ENCODE peak calls at places on chromosomes 7 and 10, in ten cellular contexts. Z is kidney, H is left ventricle myocardium inferior, N is sigmoid colon, Q is uterus, X is fibroblast of lung, W is testis, L is adrenal gland, M is Peyer's patch, O is aorta. Y is an unnamed sample. For H3K4me1 and H3K9me3, the result is how much of the 10 kb centered on the place peaks cover.

GRCh38 chr10:126528320-126528835 is 140.1 kb upstream of the ADAM12 start:
- DNase-seq in Z (no peak), H (no peak), N (no peak), Q (no peak), X (no peak), W (no peak), L (no peak), M (no peak), O (no peak), Y (no peak)

GRCh38 chr10:92839191-92840085 is 8.9 kb upstream of the EXOC6 start:
- DNase-seq in Z (peak), H (peak), N (no peak), Q (peak), X (peak), W (peak), L (peak), M (peak), O (peak), Y (peak)

GRCh38 chr7:74063223-74063641 is 20.4 kb upstream of the LIMK1 start:
- DNase-seq in Z (peak), H (no peak), N (no peak), Q (no peak), X (no peak), W (no peak), L (no peak), M (peak), O (peak), Y (no peak)

GRCh38 chr10:92405006-92405924 is 114.3 kb downstream of the MARCHF5 start:
- DNase-seq in Z (no peak), H (no peak), N (no peak), Q (no peak), X (no peak), W (no peak), L (no peak), M (no peak), O (no peak), Y (no peak)

GRCh38 chr10:62992145-62992721 is 140.9 kb upstream of the NRBF2 start:
- DNase-seq in Z (no peak), H (no peak), N (no peak), Q (no peak), X (peak), W (no peak), L (no peak), M (no peak), O (no peak), Y (no peak)

GRCh38 chr7:43038229-43038628 is 74.2 kb upstream of the HECW1 start:
- DNase-seq in Z (no peak), H (no peak), N (no peak), Q (no peak), X (peak), W (no peak), L (no peak), M (no peak), O (no peak), Y (no peak)

GRCh38 chr10:32000937-32001336 is 55.3 kb downstream of the KIF5B start:
- DNase-seq in Z (no peak), H (no peak), N (no peak), Q (no peak), X (no peak), W (no peak), L (no peak), M (no peak), O (no peak), Y (no peak)

GRCh38 chr7:55526329-55526728 is 46.0 kb downstream of the VOPP1 start:
- DNase-seq in Z (no peak), H (no peak), N (no peak), Q (no peak), X (no peak), W (peak), L (no peak), M (no peak), O (no peak), Y (no peak)

GRCh38 chr7:28272461-28272877 is 91.9 kb upstream of the JAZF1 start:
- DNase-seq in Z (no peak), H (peak), N (peak), Q (peak), X (peak), W (peak), L (peak), M (peak), O (no peak), Y (no peak)

GRCh38 chr10:3389093-3389492 is 216.5 kb upstream of the PITRM1 start:
- DNase-seq in Z (peak), H (no peak), N (no peak), Q (no peak), X (no peak), W (no peak), L (no peak), M (no peak), O (no peak), Y (no peak)

GRCh38 chr7:35249537-35249907 is 4.4 kb downstream of the TBX20 start:
- DNase-seq in Z (no peak), H (peak), N (no peak), Q (no peak), X (no peak), W (no peak), L (no peak), M (no peak), O (no peak), Y (no peak)

GRCh38 chr7:45714521-45714820 is 140.3 kb downstream of the ADCY1 start:
- DNase-seq in Z (no peak), H (no peak), N (no peak), Q (no peak), X (no peak), W (no peak), L (no peak), M (no peak), O (no peak), Y (no peak)

GRCh38 chr7:69893915-69894314 is 295.6 kb downstream of the AUTS2 start:
- DNase-seq in Z (no peak), H (no peak), N (no peak), Q (no peak), X (peak), W (peak), L (no peak), M (no peak), O (no peak), Y (no peak)

GRCh38 chr10:124323145-124323725 is 95.5 kb downstream of the OAT start:
- DNase-seq in Z (no peak), H (no peak), N (peak), Q (no peak), X (peak), W (no peak), L (peak), M (no peak), O (no peak), Y (no peak)

GRCh38 chr7:142587578-142588191 is 161.6 kb upstream of the PRSS1 start:
- DNase-seq in Z (no peak), H (no peak), N (no peak), Q (no peak), X (peak), W (peak), L (no peak), M (no peak), O (no peak), Y (no peak)

GRCh38 chr10:71486465-71487114 is 89.9 kb downstream of the CDH23 start:
- DNase-seq in Z (no peak), H (peak), N (no peak), Q (no peak), X (peak), W (peak), L (peak), M (peak), O (no peak), Y (peak)

GRCh38 chr7:101891936-101892640 is 74.7 kb downstream of the CUX1 start:
- DNase-seq in Z (no peak), H (no peak), N (no peak), Q (no peak), X (peak), W (no peak), L (no peak), M (no peak), O (no peak), Y (no peak)

GRCh38 chr7:51357821-51358220 is 41.2 kb upstream of the COBL start:
- DNase-seq in Z (no peak), H (no peak), N (no peak), Q (no peak), X (no peak), W (no peak), L (no peak), M (no peak), O (no peak), Y (no peak)

GRCh38 chr10:20363666-20364065 is 533.4 kb downstream of the NEBL start:
- DNase-seq in Z (no peak), H (no peak), N (no peak), Q (no peak), X (no peak), W (no peak), L (no peak), M (no peak), O (no peak), Y (no peak)

GRCh38 chr10:46031648-46032532 is 1.5 kb upstream of the NCOA4 start:
- DNase-seq in Z (no peak), H (no peak), N (no peak), Q (no peak), X (no peak), W (no peak), L (no peak), M (no peak), O (no peak), Y (no peak)

GRCh38 chr10:117980216-117980615 is 66.5 kb downstream of the RAB11FIP2 start:
- DNase-seq in Z (no peak), H (no peak), N (no peak), Q (no peak), X (peak), W (no peak), L (no peak), M (no peak), O (no peak), Y (no peak)

GRCh38 chr7:24576171-24577052 is 3.2 kb downstream of the PALS2 start:
- DNase-seq in Z (no peak), H (no peak), N (no peak), Q (no peak), X (peak), W (peak), L (no peak), M (no peak), O (no peak), Y (no peak)

GRCh38 chr10:18400201-18400910 is 251.0 kb downstream of the NSUN6 start:
- DNase-seq in Z (no peak), H (no peak), N (no peak), Q (no peak), X (peak), W (no peak), L (peak), M (peak), O (no peak), Y (no peak)

GRCh38 chr10:126732308-126732707 is 61.8 kb upstream of the C10orf90 start:
- DNase-seq in Z (no peak), H (no peak), N (no peak), Q (no peak), X (no peak), W (no peak), L (no peak), M (no peak), O (no peak), Y (no peak)

GRCh38 chr10:7354330-7355047 is 56.3 kb downstream of the SFMBT2 start:
- DNase-seq in Z (no peak), H (no peak), N (no peak), Q (no peak), X (peak), W (no peak), L (no peak), M (no peak), O (no peak), Y (no peak)

GRCh38 chr7:16770657-16771329 is 17.2 kb downstream of the TSPAN13 start:
- DNase-seq in Z (no peak), H (no peak), N (no peak), Q (no peak), X (no peak), W (no peak), L (no peak), M (no peak), O (no peak), Y (no peak)

GRCh38 chr10:28036587-28036986 is 37.7 kb upstream of the ODAD2 start:
- DNase-seq in Z (no peak), H (no peak), N (no peak), Q (no peak), X (peak), W (no peak), L (no peak), M (no peak), O (no peak), Y (no peak)

GRCh38 chr7:33744293-33744692 is 161.0 kb upstream of the BMPER start:
- DNase-seq in Z (no peak), H (no peak), N (no peak), Q (no peak), X (peak), W (peak), L (no peak), M (no peak), O (no peak), Y (no peak)

GRCh38 chr10:51895209-51895608 is 195.8 kb upstream of the CSTF2T start:
- DNase-seq in Z (peak), H (peak), N (peak), Q (peak), X (peak), W (peak), L (peak), M (no peak), O (peak), Y (no peak)

DNA sequence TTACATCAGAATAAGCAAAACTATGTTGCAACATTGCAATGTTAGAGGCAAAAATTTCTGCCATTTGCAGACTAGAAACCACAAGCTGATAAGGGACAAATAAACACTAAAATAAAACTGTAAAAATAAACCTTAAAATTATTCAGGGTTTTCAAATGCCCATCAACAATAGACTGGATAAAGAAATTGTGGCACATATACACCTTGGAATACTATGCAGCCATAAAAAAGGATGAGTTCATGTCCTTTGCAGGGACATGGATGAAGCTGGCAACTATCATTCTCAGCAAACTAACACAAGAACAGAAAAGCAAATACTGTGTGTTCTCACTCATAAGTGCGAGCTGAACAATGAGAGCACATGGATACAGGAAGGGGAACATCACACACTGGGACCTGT is 385.0 kb downstream of the PHF14 start:
- DNase-seq in Z (no peak), H (no peak), N (no peak), Q (no peak), X (no peak), W (no peak), L (no peak), M (no peak), O (no peak), Y (no peak)
- H3K4me1 ChIP-seq in Z (under half), H (under half), N (under half), Q (under half), X (under half), W (under half), L (under half), M (under half), O (under half), Y (under half)

GRCh38 chr10:88546462-88546861 is 36.7 kb downstream of the RNLS start:
- DNase-seq in Z (no peak), H (no peak), N (no peak), Q (no peak), X (no peak), W (no peak), L (no peak), M (no peak), O (no peak), Y (no peak)

GRCh38 chr10:88541116-88541626 is 41.9 kb downstream of the RNLS start:
- DNase-seq in Z (no peak), H (no peak), N (no peak), Q (no peak), X (peak), W (no peak), L (no peak), M (no peak), O (no peak), Y (no peak)

GRCh38 chr10:88542522-88542921 is 40.6 kb downstream of the RNLS start:
- DNase-seq in Z (peak), H (no peak), N (no peak), Q (peak), X (no peak), W (peak), L (peak), M (no peak), O (no peak), Y (no peak)

GRCh38 chr10:88545359-88545758 is 37.8 kb downstream of the RNLS start:
- DNase-seq in Z (no peak), H (no peak), N (no peak), Q (no peak), X (no peak), W (no peak), L (no peak), M (no peak), O (no peak), Y (no peak)

DNA sequence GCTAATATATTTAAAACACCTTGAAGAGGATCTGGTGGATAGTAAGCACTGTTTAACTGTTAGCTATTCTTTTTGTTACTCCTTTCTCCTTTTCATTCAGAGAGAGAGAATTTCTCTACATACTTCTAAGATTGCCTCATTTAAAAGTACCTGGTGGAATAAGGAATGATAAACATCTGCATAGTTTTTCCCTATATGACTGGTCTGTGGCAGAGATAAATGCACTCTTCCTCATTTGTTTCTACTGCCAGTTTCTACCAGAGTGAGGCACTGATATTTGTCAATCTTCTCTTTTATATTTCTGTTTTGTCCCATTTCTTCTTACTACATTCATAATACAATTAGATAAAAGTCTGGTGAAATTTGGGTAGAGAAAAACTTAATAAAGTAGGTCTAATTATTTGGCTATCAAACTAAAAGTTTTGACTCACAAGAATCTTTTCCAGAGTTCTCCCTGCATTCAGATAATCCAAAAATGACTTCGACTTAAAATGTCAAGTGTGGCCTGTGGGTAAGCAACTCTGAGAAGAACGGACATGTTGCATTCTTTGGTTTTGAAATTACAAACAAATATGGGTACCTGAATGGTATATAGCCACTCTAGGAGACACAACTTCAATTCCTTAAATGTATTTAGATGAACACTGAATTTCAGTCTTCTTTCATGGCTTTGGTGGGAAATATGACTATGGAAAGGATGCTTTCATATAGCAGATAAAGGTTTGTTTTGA is 38.8 kb downstream of the RNLS start:
- DNase-seq in Z (no peak), H (no peak), N (no peak), Q (no peak), X (no peak), W (no peak), L (no peak), M (no peak), O (no peak), Y (no peak)
- H3K9me3 ChIP-seq in Z (under half), H (under half), N (under half), Q (under half), X (under half), W (under half), L (under half), M (under half), O (under half), Y (under half)

GRCh38 chr10:61757525-61758397 is 95.0 kb downstream of the CABCOCO1 start:
- DNase-seq in Z (no peak), H (no peak), N (no peak), Q (no peak), X (peak), W (no peak), L (no peak), M (peak), O (no peak), Y (no peak)

GRCh38 chr10:61758440-61758839 is 95.7 kb downstream of the CABCOCO1 start:
- DNase-seq in Z (no peak), H (no peak), N (no peak), Q (no peak), X (peak), W (no peak), L (no peak), M (no peak), O (no peak), Y (no peak)

GRCh38 chr10:61759751-61760150 is 97.0 kb downstream of the CABCOCO1 start:
- DNase-seq in Z (no peak), H (no peak), N (no peak), Q (no peak), X (no peak), W (no peak), L (no peak), M (no peak), O (no peak), Y (no peak)

GRCh38 chr10:61754553-61755540 is 92.1 kb downstream of the CABCOCO1 start:
- DNase-seq in Z (no peak), H (no peak), N (no peak), Q (no peak), X (no peak), W (no peak), L (no peak), M (no peak), O (no peak), Y (no peak)

DNA sequence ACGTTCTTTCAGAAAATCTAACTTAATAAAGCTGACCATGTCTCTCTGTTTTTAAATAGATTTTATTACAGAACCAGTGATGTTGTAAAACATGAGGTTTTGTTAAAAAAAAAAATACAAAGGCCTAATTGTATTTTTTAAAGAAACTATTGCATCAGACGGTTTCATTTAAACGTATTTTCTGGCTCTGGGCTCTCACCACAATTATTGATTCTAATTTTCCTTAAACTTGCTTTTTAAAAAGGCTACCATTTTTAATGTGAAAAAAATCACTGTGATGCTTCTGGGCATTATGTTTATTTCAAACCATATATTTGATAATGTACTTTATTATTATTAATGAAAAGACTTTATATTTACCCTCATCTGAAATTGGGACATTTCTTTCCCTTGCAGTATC is 94.3 kb downstream of the CABCOCO1 start:
- DNase-seq in Z (no peak), H (no peak), N (no peak), Q (no peak), X (no peak), W (no peak), L (no peak), M (no peak), O (no peak), Y (no peak)
- H3K4me1 ChIP-seq in Z (under half), H (under half), N (under half), Q (under half), X (under half), W (under half), L (under half), M (under half), O (under half), Y (under half)

DNA sequence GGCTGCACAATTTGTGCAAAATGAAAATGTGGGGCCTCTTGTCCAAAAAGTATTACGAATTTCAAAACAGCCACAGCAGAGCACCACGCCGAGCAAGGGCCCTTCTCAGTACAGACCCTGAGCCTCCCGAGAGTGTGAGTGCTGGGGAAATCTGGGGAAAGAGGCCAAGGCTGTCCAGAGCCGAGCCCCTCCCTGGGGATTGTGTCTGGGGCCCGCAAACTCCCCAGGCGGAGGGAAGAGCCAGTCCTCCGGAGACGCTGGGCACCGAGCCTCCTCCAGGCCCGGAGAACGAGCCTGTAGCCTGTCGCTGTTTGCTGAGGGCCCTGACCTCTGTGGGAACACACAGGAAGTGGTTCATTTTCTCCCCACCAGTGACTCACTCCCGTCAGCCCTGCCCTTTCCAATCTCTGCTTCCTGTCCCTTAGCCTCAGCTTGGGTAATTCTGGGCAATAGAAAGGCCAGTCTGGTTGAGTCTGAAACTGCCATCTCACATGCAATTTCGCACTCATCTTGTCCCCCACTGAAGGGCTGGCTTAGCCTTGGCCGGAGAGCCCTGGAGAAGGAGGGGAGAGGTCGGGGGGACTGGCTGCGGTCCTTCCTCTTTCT is 19.5 kb upstream of the GNA12 start:
- DNase-seq in Z (peak), H (peak), N (peak), Q (peak), X (peak), W (peak), L (peak), M (no peak), O (peak), Y (peak)
- H3K9me3 ChIP-seq in Z (under half), H (under half), N (under half), Q (under half), X (under half), W (under half), L (under half), M (under half), O (under half), Y (under half)

GRCh38 chr7:139121-139520 is 53.2 kb upstream of the FAM20C start:
- DNase-seq in Z (no peak), H (peak), N (no peak), Q (no peak), X (no peak), W (no peak), L (no peak), M (no peak), O (no peak), Y (no peak)
- H3K4me1 ChIP-seq in Z (under half), H (under half), N (under half), Q (under half), X (under half), W (under half), L (under half), M (under half), O (under half), Y (under half)

GRCh38 chr7:157560258-157560654 is 223.5 kb downstream of the DNAJB6 start:
- DNase-seq in Z (peak), H (no peak), N (peak), Q (no peak), X (no peak), W (no peak), L (no peak), M (no peak), O (peak), Y (no peak)
- H3K9me3 ChIP-seq in Z (under half), H (under half), N (under half), Q (under half), X (under half), W (under half), L (under half), M (under half), O (under half), Y (under half)

Y was measured in effector memory CD4-positive, alpha-beta T cell.